ENCODE peak calls at places on chromosomes 12 and 14, in nine cellular contexts. P, B, R, L, F, I, Q, A and G are unnamed samples.

GRCh38 chr12:14756331-14757143 is 46.7 kb downstream of the WBP11 start:
- DNase-seq in P (no peak), B (no peak), R (no peak), L (no peak), F (no peak), I (no peak), Q (peak), A (no peak), G (peak)

GRCh38 chr14:51002406-51002984 is 58.2 kb upstream of the PYGL start:
- DNase-seq in P (no peak), B (peak), R (no peak), L (no peak), F (no peak), I (no peak), Q (no peak), A (no peak), G (no peak)

GRCh38 chr12:104219361-104219892 is 3.8 kb downstream of the TXNRD1 start:
- DNase-seq in P (no peak), B (no peak), R (no peak), L (peak), F (no peak), I (no peak), Q (no peak), A (no peak), G (no peak)

GRCh38 chr12:85951823-85952222 is 77.7 kb downstream of the NTS start:
- DNase-seq in P (no peak), B (no peak), R (no peak), L (peak), F (no peak), I (no peak), Q (no peak), A (no peak), G (peak)

GRCh38 chr14:91228112-91229004 is 16.1 kb downstream of the GPR68 start:
- DNase-seq in P (peak), B (no peak), R (peak), L (peak), F (no peak), I (peak), Q (no peak), A (peak), G (no peak)

GRCh38 chr14:45972416-45972815 is 679.2 kb downstream of the RPL10L start:
- DNase-seq in P (no peak), B (no peak), R (no peak), L (no peak), F (no peak), I (no peak), Q (no peak), A (no peak), G (peak)

GRCh38 chr14:25607095-25607657 is 557.2 kb upstream of the STXBP6 start:
- DNase-seq in P (no peak), B (no peak), R (no peak), L (no peak), F (no peak), I (no peak), Q (no peak), A (no peak), G (no peak)

GRCh38 chr14:72291908-72292688 is 359.9 kb downstream of the RGS6 start:
- DNase-seq in P (peak), B (no peak), R (peak), L (peak), F (no peak), I (no peak), Q (peak), A (no peak), G (peak)

GRCh38 chr12:119869720-119870119 is 7.4 kb downstream of the CIT start:
- DNase-seq in P (no peak), B (no peak), R (no peak), L (peak), F (no peak), I (no peak), Q (no peak), A (no peak), G (no peak)

GRCh38 chr14:94036328-94037167 is 10.4 kb downstream of the OTUB2 start:
- DNase-seq in P (peak), B (no peak), R (peak), L (peak), F (peak), I (peak), Q (peak), A (peak), G (peak)

GRCh38 chr14:93788307-93788556 is at the start of gene PRIMA1:
- DNase-seq in P (no peak), B (no peak), R (peak), L (no peak), F (no peak), I (no peak), Q (no peak), A (no peak), G (no peak)